ENCODE peak calls at places on chromosomes 6 and 20, in six cellular contexts. R is Peyer's patch; T is NCI-H1092; X is NCI-H2081; M is CD4-positive, CD25-positive, alpha-beta regulatory T cell; F is neural progenitor cell. I is an unnamed sample.

GRCh38 chr6:110399219-110400071 is 15.9 kb downstream of the DDO start:
- DNase-seq in R (no peak), X (no peak), T (no peak), F (no peak), M (no peak), I (no peak)

GRCh38 chr20:53454675-53455276 is 138.9 kb downstream of the ZNF217 start:
- DNase-seq in R (no peak), M (no peak), T (no peak), X (no peak), F (no peak), I (no peak)

GRCh38 chr6:27542485-27542884 is 69.6 kb upstream of the ZNF184 start:
- DNase-seq in T (no peak), X (no peak), M (no peak), F (no peak), R (no peak), I (no peak)

GRCh38 chr6:170011233-170012142 is 260.1 kb downstream of the ERMARD start:
- DNase-seq in X (no peak), T (no peak), R (peak), M (no peak), F (peak), I (peak)

GRCh38 chr6:73511796-73512195 is 9.0 kb downstream of the EEF1A1 start:
- DNase-seq in R (no peak), F (no peak), T (no peak), M (no peak), X (no peak), I (no peak)

GRCh38 chr6:164947174-164947573 is 362.2 kb downstream of the C6orf118 start:
- DNase-seq in M (no peak), R (no peak), F (no peak), T (no peak), X (no peak), I (no peak)

GRCh38 chr6:34157851-34158250 is 12.0 kb upstream of the GRM4 start:
- DNase-seq in M (no peak), X (no peak), F (no peak), T (no peak), R (peak), I (no peak)

GRCh38 chr6:56514395-56514794 is 128.3 kb downstream of the DST start:
- DNase-seq in M (no peak), X (no peak), F (no peak), T (no peak), R (no peak), I (no peak)

GRCh38 chr20:4040283-4041179 is 25.2 kb upstream of the RNF24 start:
- DNase-seq in X (no peak), F (no peak), M (peak), T (no peak), R (peak), I (peak)

GRCh38 chr6:114344216-114344970 is 1.6 kb upstream of the HS3ST5 start:
- DNase-seq in F (no peak), X (no peak), M (no peak), R (no peak), T (no peak), I (no peak)

GRCh38 chr20:15889073-15889923 is 684.0 kb downstream of the KIF16B start:
- DNase-seq in F (no peak), T (peak), M (no peak), R (no peak), X (peak), I (no peak)

GRCh38 chr20:7264137-7264536 is 496.7 kb downstream of the BMP2 start:
- DNase-seq in X (no peak), R (no peak), F (no peak), M (no peak), T (no peak), I (no peak)

GRCh38 chr6:43911625-43912577 is 141.9 kb downstream of the VEGFA start:
- DNase-seq in X (peak), R (no peak), F (no peak), M (no peak), T (no peak), I (no peak)

GRCh38 chr6:87473419-87473903 is 687 bp downstream of the SLC35A1 start:
- DNase-seq in T (no peak), M (peak), F (peak), X (peak), R (no peak), I (no peak)

GRCh38 chr20:57262244-57263126 is 4.0 kb downstream of the BMP7 start:
- DNase-seq in F (peak), M (no peak), R (no peak), T (no peak), X (no peak), I (no peak)

GRCh38 chr6:164561656-164562055 is 747.7 kb downstream of the C6orf118 start:
- DNase-seq in M (no peak), F (no peak), R (no peak), X (no peak), T (no peak), I (no peak)

GRCh38 chr20:1557605-1558004 is at the start of gene SIRPD:
- DNase-seq in T (no peak), F (no peak), X (no peak), M (no peak), R (no peak), I (no peak)

GRCh38 chr6:136104556-136104955 is 145.6 kb downstream of the MTFR2 start:
- DNase-seq in R (no peak), T (no peak), F (no peak), M (no peak), X (no peak), I (no peak)

GRCh38 chr6:167045828-167046580 is 46.8 kb downstream of the CEP43 start:
- DNase-seq in X (no peak), M (peak), F (no peak), T (no peak), R (no peak), I (no peak)

GRCh38 chr20:62336329-62336728 is 30.8 kb downstream of the LAMA5 start:
- DNase-seq in F (no peak), X (no peak), M (no peak), R (no peak), T (no peak), I (no peak)

GRCh38 chr6:88605271-88605670 is 358.1 kb downstream of the RNGTT start:
- DNase-seq in R (no peak), F (no peak), T (no peak), X (no peak), M (no peak), I (no peak)

GRCh38 chr6:7119272-7119801 is 11.6 kb downstream of the RREB1 start:
- DNase-seq in M (no peak), X (no peak), R (no peak), F (no peak), T (no peak), I (no peak)

GRCh38 chr20:14853079-14853478 is 515.7 kb upstream of the FLRT3 start:
- DNase-seq in F (no peak), R (no peak), X (no peak), M (no peak), T (no peak), I (no peak)